ENCODE peak calls at places on chromosomes 7 and 10, in four cellular contexts. H is NB4, I is GM12864, P is psoas muscle. N is an unnamed sample.
A peak's percentile ranks its signal among the peaks of the same experiment; 100 is the strongest.

GRCh38 chr7:107661081-107661864 is 645 bp downstream of the SLC26A4 start:
- DNase-seq in I (no peak), P (peak; percentile 63), H (peak; percentile 41), N (peak; percentile 57)

GRCh38 chr7:148721390-148721789 is 22.7 kb downstream of the CUL1 start:
- DNase-seq in H (no peak), I (no peak), P (no peak), N (no peak)

GRCh38 chr10:21293518-21294356 is 231.7 kb downstream of the SKIDA1 start:
- DNase-seq in I (no peak), P (no peak), H (no peak), N (no peak)

GRCh38 chr10:21526184-21526951 is 886 bp upstream of the SKIDA1 start:
- DNase-seq in I (no peak), H (peak; percentile 86), P (peak; percentile 91), N (peak; percentile 90)

GRCh38 chr7:668139-668871 is 58.2 kb upstream of the DNAAF5 start:
- DNase-seq in P (no peak), H (no peak), I (no peak), N (no peak)

GRCh38 chr7:38257350-38257677 is 16.1 kb downstream of the TARP start:
- DNase-seq in H (no peak), P (no peak), I (no peak), N (no peak)

GRCh38 chr7:51901489-51901840 is 584.9 kb upstream of the COBL start:
- DNase-seq in P (no peak), I (no peak), H (no peak), N (no peak)

GRCh38 chr7:1466524-1467271 is 7.4 kb upstream of the MICALL2 start:
- DNase-seq in H (no peak), I (no peak), P (peak; percentile 78), N (peak; percentile 32)

GRCh38 chr10:1078668-1079067 is 22.5 kb downstream of the WDR37 start:
- DNase-seq in P (no peak), I (no peak), H (no peak), N (no peak)

GRCh38 chr7:102321351-102322201 is 34.7 kb downstream of the SPDYE6 start:
- DNase-seq in H (peak; percentile 50), I (no peak), P (no peak), N (no peak)

GRCh38 chr10:92153-92552 is 43.1 kb upstream of the TUBB8 start:
- DNase-seq in I (no peak), P (no peak), H (no peak), N (no peak)

GRCh38 chr10:48468866-48469511 is 135.9 kb downstream of the ARHGAP22 start:
- DNase-seq in I (no peak), H (no peak), P (no peak), N (no peak)

GRCh38 chr7:116727432-116728009 is 55.5 kb downstream of the MET start:
- DNase-seq in I (no peak), P (no peak), H (no peak), N (no peak)

GRCh38 chr10:21171197-21171935 is 274.3 kb upstream of the NEBL start:
- DNase-seq in I (no peak), P (no peak), H (no peak), N (no peak)

GRCh38 chr10:78925800-78926319 is 142.9 kb upstream of the ZMIZ1 start:
- DNase-seq in P (no peak), H (peak; percentile 83), I (no peak), N (no peak)

GRCh38 chr10:78846770-78847169 is 222.0 kb upstream of the ZMIZ1 start:
- DNase-seq in I (no peak), H (no peak), P (peak; percentile 64), N (no peak)

GRCh38 chr10:70558871-70559810 is 43.4 kb downstream of the PRF1 start:
- DNase-seq in H (peak; percentile 89), I (no peak), P (peak; percentile 63), N (peak; percentile 60)

GRCh38 chr10:131960631-131961046 is 21.1 kb downstream of the BNIP3 start:
- DNase-seq in H (no peak), I (no peak), P (no peak), N (no peak)

GRCh38 chr10:131963350-131963749 is 18.4 kb downstream of the BNIP3 start:
- DNase-seq in I (no peak), H (peak; percentile 81), P (no peak), N (no peak)

GRCh38 chr10:131963811-131964210 is 17.9 kb downstream of the BNIP3 start:
- DNase-seq in I (no peak), P (no peak), H (peak; percentile 55), N (no peak)

GRCh38 chr10:131961047-131961776 is 20.5 kb downstream of the BNIP3 start:
- DNase-seq in P (no peak), I (no peak), H (no peak), N (no peak)

GRCh38 chr10:131961777-131962450 is 19.8 kb downstream of the BNIP3 start:
- DNase-seq in I (no peak), H (peak; percentile 62), P (no peak), N (no peak)
- H3K4me3 ChIP-seq in I (no peak overlapping the region), H (peak overlapping the region; percentile 54), P (peak overlapping the region; percentile 45), N (no peak overlapping the region)

DNA sequence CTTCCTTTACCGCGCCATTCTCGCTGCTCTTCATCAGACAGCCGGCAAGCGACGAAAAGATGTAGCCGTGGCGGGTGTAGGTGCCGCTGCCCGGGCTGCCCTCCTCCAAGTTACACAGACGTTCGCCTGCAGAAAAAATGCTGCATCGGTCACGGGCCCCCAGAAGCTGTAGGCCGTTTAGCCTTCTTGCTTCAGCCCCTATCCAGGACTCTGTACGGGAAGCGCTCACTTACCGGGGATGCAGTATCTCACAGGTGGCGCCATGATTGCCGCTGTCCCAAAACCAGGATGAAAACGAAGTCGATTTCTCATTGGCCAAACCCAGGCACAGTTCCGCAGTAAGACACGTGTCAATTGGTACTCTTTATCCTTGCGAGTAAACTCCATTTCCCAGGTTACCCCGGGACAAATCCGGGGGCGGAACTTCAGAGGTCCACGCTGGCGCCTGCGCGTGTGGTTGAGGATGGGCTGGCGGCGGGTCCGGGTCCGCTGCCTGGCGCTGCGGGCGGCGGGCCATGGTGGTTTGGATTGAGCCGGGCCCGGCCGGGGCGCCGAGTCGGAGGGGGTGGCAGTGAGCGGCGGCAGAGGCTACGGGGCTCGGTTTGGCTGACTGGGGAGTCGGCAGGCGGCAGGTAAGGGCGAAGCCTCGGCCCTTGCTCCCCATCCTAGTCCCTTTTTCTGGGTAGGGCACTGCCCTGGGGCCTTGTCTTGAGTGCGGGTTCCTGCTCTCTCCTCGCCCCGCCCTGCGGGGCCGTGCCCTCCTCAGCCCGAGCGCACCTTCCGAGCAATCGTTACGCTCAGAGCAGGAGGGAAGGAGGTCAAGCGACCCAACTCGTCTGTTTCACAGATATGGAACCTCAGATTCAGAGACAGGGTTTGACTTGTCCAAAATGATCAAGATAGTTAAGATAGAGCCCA is at the start of the genes EXOSC1 and ZDHHC16:
- DNase-seq in P (peak; percentile 91), H (peak; percentile 98), I (peak; percentile 88), N (peak; percentile 96)
- TF ChIP-seq CTCF in P (peak; percentile 6), H (no peak), I (no peak), N (peak; percentile 6)

GRCh38 chr10:72322280-72323058 is 32.2 kb downstream of the DNAJB12 start:
- DNase-seq in I (no peak), H (no peak), P (no peak), N (no peak)
- H3K4me3 ChIP-seq in I (no peak overlapping the region), H (no peak overlapping the region), P (no peak overlapping the region), N (no peak overlapping the region)

GRCh38 chr10:117441812-117442443 is 66.7 kb upstream of the PDZD8 start:
- DNase-seq in H (peak; percentile 87), I (no peak), P (no peak), N (peak; percentile 26)

GRCh38 chr10:117442521-117442920 is 67.3 kb upstream of the PDZD8 start:
- DNase-seq in H (no peak), I (no peak), P (no peak), N (no peak)

GRCh38 chr10:117442944-117443676 is 67.9 kb upstream of the PDZD8 start:
- DNase-seq in P (peak; percentile 90), I (peak; percentile 10), H (peak; percentile 86), N (peak; percentile 65)

GRCh38 chr10:117444497-117445040 is 69.3 kb upstream of the PDZD8 start:
- DNase-seq in H (no peak), P (no peak), I (no peak), N (no peak)

GRCh38 chr10:117443677-117444022 is 68.4 kb upstream of the PDZD8 start:
- DNase-seq in P (no peak), H (no peak), I (no peak), N (no peak)
- TF ChIP-seq CTCF in P (no peak), H (no peak), I (no peak), N (no peak)

GRCh38 chr10:14425031-14425430 is 94.3 kb upstream of the FRMD4A start:
- DNase-seq in I (no peak), P (no peak), H (no peak), N (no peak)

GRCh38 chr10:14433147-14433546 is 102.4 kb upstream of the FRMD4A start:
- DNase-seq in H (no peak), I (no peak), P (no peak), N (no peak)

GRCh38 chr10:14423111-14423744 is 92.5 kb upstream of the FRMD4A start:
- DNase-seq in H (no peak), P (no peak), I (no peak), N (no peak)

GRCh38 chr10:14431868-14432267 is 101.1 kb upstream of the FRMD4A start:
- DNase-seq in I (no peak), H (no peak), P (no peak), N (no peak)

GRCh38 chr10:14429043-14429713 is 98.5 kb upstream of the FRMD4A start:
- DNase-seq in H (no peak), P (no peak), I (no peak), N (no peak)
- H3K4me3 ChIP-seq in H (no peak overlapping the region), P (no peak overlapping the region), I (no peak overlapping the region), N (no peak overlapping the region)

GRCh38 chr7:34734786-34735185 is 76.8 kb downstream of the NPSR1 start:
- DNase-seq in H (peak; percentile 42), I (no peak), P (no peak), N (no peak)
- TF ChIP-seq CTCF in H (no peak), I (no peak), P (no peak), N (no peak)

DNA sequence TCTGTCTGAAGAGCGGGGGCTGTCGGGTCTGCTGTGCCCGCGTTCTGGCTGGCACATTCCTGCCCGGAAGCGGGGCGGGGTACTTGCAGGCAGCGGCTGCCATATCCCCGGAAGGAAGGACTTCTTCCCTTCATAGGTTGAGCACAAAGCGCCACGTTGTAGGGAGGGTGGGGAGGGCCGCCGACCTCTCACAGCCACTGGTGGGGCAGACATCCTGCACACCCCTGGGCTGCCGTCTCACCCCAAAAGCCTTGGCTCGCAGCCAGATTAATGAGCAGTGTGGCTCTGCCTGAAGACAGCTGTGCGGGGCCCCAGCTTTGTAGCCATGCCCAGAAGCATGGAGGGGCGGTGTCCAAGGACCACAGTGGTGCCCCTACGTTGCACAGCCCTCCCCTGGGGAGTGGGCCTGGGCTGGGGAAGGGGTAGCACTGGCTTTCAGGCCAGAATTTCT is 54.3 kb upstream of the DPYSL4 start:
- DNase-seq in P (peak; percentile 50), H (no peak), I (no peak), N (no peak)
- H3K4me3 ChIP-seq in P (peak overlapping the region; percentile 1), H (no peak overlapping the region), I (no peak overlapping the region), N (no peak overlapping the region)

GRCh38 chr7:157757211-157757610 is 420.4 kb downstream of the DNAJB6 start:
- DNase-seq in P (no peak), H (no peak), I (no peak), N (no peak)
- TF ChIP-seq CTCF in P (no peak), H (no peak), I (no peak), N (no peak)

N was measured in GM12865.